ENCODE peak calls at places on chromosome 6, in nine cellular contexts. X is MM.1S, K is GM23338, D is PC-3, I is HCT116, Y is OCI-LY7, W is hepatocyte, A is neural progenitor cell, G is SK-N-SH. R is an unnamed sample. For H4K20me1, the result is how much of the 10 kb centered on the place peaks cover.

GRCh38 chr6:129490551-129491245 is 219.3 kb downstream of the ARHGAP18 start:
- DNase-seq in D (peak), I (peak), Y (peak), K (peak), W (peak), X (peak), A (no peak), G (no peak), R (peak)

GRCh38 chr6:37244430-37245310 is 12.9 kb upstream of the TBC1D22B start:
- DNase-seq in D (peak), K (no peak), W (peak), I (no peak), X (no peak), Y (no peak), A (no peak), G (no peak), R (peak)

GRCh38 chr6:108927927-108928326 is 79.7 kb downstream of the ARMC2 start:
- DNase-seq in G (no peak), Y (no peak), A (no peak), W (no peak), K (no peak), X (no peak), I (no peak), D (peak), R (peak)

GRCh38 chr6:47097092-47097945 is 55.2 kb upstream of the ADGRF1 start:
- DNase-seq in A (peak), G (peak), I (peak), W (peak), Y (peak), D (peak), K (peak), X (peak), R (peak)

GRCh38 chr6:45611502-45611901 is 233.8 kb upstream of the SUPT3H start:
- DNase-seq in D (no peak), K (no peak), I (no peak), W (no peak), G (no peak), Y (no peak), A (no peak), X (no peak), R (no peak)

GRCh38 chr6:130396722-130397121 is 30.9 kb downstream of the TMEM200A start:
- DNase-seq in G (no peak), K (no peak), A (no peak), W (no peak), D (no peak), Y (no peak), I (no peak), X (peak), R (peak)

GRCh38 chr6:5968817-5969726 is 37.7 kb downstream of the NRN1 start:
- DNase-seq in W (no peak), X (peak), G (no peak), I (peak), D (peak), A (no peak), Y (no peak), K (peak), R (peak)

GRCh38 chr6:108661430-108661829 is 100.7 kb downstream of the FOXO3 start:
- DNase-seq in K (no peak), A (no peak), I (no peak), D (peak), G (peak), X (no peak), Y (no peak), W (peak), R (peak)

GRCh38 chr6:41692080-41692675 is 43.2 kb downstream of the TFEB start:
- DNase-seq in A (no peak), I (no peak), W (no peak), G (no peak), D (no peak), K (no peak), X (no peak), Y (no peak), R (no peak)

GRCh38 chr6:9614778-9615177 is 800.1 kb downstream of the TFAP2A start:
- DNase-seq in W (no peak), K (no peak), G (no peak), A (no peak), Y (no peak), I (no peak), X (no peak), D (no peak), R (no peak)

GRCh38 chr6:155832596-155832995 is 377.0 kb upstream of the NOX3 start:
- DNase-seq in X (no peak), Y (peak), I (no peak), K (peak), D (peak), G (no peak), A (no peak), W (no peak), R (no peak)

GRCh38 chr6:117328005-117328389 is 62.6 kb downstream of the VGLL2 start:
- DNase-seq in Y (no peak), I (no peak), A (no peak), W (no peak), D (no peak), K (no peak), G (no peak), X (no peak), R (no peak)

GRCh38 chr6:165060636-165061190 is 248.7 kb downstream of the C6orf118 start:
- DNase-seq in A (no peak), W (no peak), Y (no peak), X (no peak), D (peak), G (no peak), K (no peak), I (no peak), R (peak)

GRCh38 chr6:129499871-129500219 is 210.1 kb downstream of the ARHGAP18 start:
- DNase-seq in G (no peak), W (no peak), A (no peak), X (no peak), I (no peak), Y (no peak), D (no peak), K (no peak), R (no peak)

GRCh38 chr6:21587925-21588811 is 5.4 kb upstream of the SOX4 start:
- DNase-seq in G (peak), I (peak), W (peak), Y (peak), X (peak), A (peak), D (peak), K (peak), R (peak)

GRCh38 chr6:26329763-26330511 is 35.1 kb upstream of the BTN3A2 start:
- DNase-seq in D (peak), X (no peak), I (no peak), A (peak), Y (peak), W (peak), G (no peak), K (peak), R (peak)

GRCh38 chr6:30397697-30398096 is 52.7 kb downstream of the RPP21 start:
- DNase-seq in K (peak), I (no peak), X (no peak), D (no peak), W (no peak), A (peak), Y (peak), G (no peak), R (no peak)

GRCh38 chr6:75450903-75451302 is 42.7 kb downstream of the FILIP1 start:
- DNase-seq in W (no peak), D (no peak), I (no peak), K (no peak), G (no peak), A (no peak), X (no peak), Y (no peak), R (no peak)

GRCh38 chr6:75446278-75446880 is 47.2 kb downstream of the FILIP1 start:
- DNase-seq in K (no peak), D (no peak), G (no peak), I (no peak), W (no peak), X (peak), A (no peak), Y (no peak), R (no peak)

GRCh38 chr6:75444899-75445298 is 48.7 kb downstream of the FILIP1 start:
- DNase-seq in W (no peak), K (no peak), A (no peak), Y (no peak), X (no peak), G (no peak), D (no peak), I (no peak), R (no peak)

GRCh38 chr6:75445738-75446137 is 47.9 kb downstream of the FILIP1 start:
- DNase-seq in Y (no peak), W (no peak), K (no peak), I (no peak), X (no peak), D (no peak), A (no peak), G (no peak), R (no peak)

GRCh38 chr6:75449625-75450206 is 43.9 kb downstream of the FILIP1 start:
- DNase-seq in Y (no peak), X (no peak), G (no peak), A (no peak), D (peak), I (no peak), K (no peak), W (no peak), R (peak)
- TF ChIP-seq EZH2phosphoT487 in Y (no peak), X (no peak), G (no peak), A (no peak), D (no peak), I (no peak), K (no peak), W (no peak), R (no peak)

DNA sequence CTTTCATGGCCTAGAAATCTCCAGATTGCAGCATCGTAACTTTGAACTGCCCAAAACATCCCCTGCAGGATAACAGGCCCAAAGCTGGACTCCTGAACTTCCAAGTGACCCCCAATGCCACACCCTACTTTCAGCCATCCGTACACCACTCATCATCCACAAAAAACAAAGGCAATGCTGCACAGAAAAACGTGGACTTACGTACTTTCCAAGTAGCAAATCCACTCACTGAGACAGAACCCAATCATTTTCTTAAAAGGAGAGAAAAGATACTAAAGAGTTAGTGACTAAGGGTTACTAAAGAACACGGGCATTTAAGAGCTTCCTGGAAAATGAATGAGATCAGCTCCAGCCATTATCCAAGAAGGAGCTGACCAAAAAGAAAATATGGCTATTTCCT is 211.0 kb downstream of the WDR27 start:
- DNase-seq in W (no peak), I (no peak), X (no peak), A (no peak), G (no peak), D (no peak), Y (no peak), K (no peak), R (peak)
- H4K20me1 ChIP-seq in W (under half), I (under half), X (under half), A (under half), G (under half), D (under half), Y (under half), K (under half), R (under half)

DNA sequence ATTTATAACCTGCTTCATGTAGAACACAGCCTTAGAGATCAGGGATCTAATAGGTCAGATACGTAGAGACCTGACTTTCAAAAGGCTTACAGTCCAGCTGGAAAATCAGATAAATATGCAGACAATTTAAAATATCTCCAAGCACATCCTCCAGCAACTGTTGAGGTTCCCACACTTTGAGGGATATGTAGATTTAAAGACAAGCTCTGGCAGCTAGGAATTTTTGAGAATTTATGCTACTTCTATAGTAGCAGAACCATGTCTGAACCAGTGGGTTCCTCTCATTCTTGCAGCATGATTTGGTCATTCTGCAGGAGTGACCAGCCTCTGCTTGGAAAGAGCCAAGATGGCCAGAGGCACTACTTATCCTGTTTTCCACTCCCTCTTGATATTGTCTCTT is 60.5 kb downstream of the CYB5R4 start:
- DNase-seq in D (no peak), X (no peak), A (no peak), Y (no peak), G (no peak), W (no peak), K (no peak), I (no peak), R (peak)
- TF ChIP-seq EZH2phosphoT487 in D (no peak), X (no peak), A (no peak), Y (no peak), G (no peak), W (no peak), K (no peak), I (no peak), R (no peak)

DNA sequence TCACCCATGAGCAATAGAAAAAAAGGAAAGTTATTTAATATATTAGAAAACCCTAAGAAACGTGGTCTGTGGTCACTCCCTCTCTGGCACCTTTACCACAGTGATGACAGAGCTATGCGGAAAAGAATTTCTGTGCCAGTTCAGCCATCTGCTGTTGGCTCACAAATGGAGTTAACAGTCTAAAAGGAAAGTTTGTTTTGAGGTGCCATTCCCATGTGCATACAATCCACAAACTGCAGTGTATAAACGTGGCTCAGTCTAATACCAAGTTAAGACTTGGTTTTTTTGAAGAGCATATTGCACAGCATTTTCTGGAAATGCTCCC is 383.7 kb downstream of the PRKN start:
- DNase-seq in W (no peak), G (no peak), I (no peak), X (no peak), Y (no peak), K (no peak), D (no peak), A (no peak), R (peak)
- H4K20me1 ChIP-seq in W (under half), G (under half), I (under half), X (under half), Y (under half), K (under half), D (under half), A (under half), R (under half)

DNA sequence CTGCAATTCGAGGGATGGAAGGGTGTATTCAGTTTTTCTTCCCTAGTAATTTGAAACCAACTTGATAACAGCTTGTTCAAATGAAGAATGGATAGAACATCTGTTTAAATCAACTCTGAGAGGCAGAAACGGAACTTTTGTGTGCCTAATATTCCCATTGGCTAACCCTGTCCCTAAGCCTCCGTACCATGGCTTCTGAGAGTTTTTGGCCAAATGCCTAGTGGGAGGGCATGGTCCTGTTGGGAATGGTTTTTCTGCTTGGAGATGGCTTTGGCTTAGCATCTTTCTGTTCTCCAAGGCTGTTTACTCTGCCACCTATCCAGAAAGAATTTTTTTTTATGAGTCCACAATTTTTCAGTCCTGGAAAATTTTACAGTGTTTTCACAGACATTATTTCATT is 126.7 kb upstream of the MLIP start:
- DNase-seq in W (no peak), G (no peak), K (no peak), A (no peak), X (no peak), D (peak), Y (no peak), I (no peak), R (no peak)
- TF ChIP-seq EZH2phosphoT487 in W (no peak), G (no peak), K (no peak), A (no peak), X (no peak), D (no peak), Y (no peak), I (no peak), R (no peak)

GRCh38 chr6:24238700-24239099 is 112.7 kb downstream of the NRSN1 start:
- DNase-seq in K (no peak), X (no peak), D (no peak), Y (no peak), G (no peak), A (no peak), W (no peak), I (no peak), R (no peak)

GRCh38 chr6:24242924-24243323 is 114.9 kb downstream of the DCDC2 start:
- DNase-seq in Y (no peak), K (no peak), A (no peak), D (no peak), I (no peak), G (peak), X (no peak), W (no peak), R (no peak)

GRCh38 chr6:24240380-24240779 is 114.4 kb downstream of the NRSN1 start:
- DNase-seq in X (no peak), D (no peak), A (no peak), G (no peak), W (no peak), Y (no peak), I (no peak), K (no peak), R (no peak)

GRCh38 chr6:24245275-24245674 is 112.6 kb downstream of the DCDC2 start:
- DNase-seq in D (no peak), A (no peak), X (no peak), I (no peak), G (no peak), Y (no peak), K (no peak), W (no peak), R (no peak)

DNA sequence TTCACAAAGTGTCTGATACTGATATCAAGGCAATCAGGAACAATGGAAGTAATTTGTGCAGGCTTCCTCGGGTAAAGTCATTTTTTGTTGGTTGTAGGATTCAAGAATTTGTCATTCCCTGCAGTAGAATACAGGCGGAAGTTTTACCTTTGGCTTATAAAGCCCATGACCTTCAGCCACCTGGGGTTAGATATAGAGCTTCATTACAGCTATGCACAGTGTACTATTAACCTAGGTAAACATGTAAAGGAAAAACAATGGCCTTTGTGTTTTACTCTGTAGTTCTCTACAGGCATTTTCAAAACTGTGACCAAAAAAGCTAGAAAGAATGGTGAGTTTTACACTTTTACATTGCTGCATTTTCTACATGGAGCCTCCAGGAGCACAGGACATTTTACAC is 114.9 kb downstream of the NRSN1 start:
- DNase-seq in K (no peak), D (no peak), W (no peak), X (no peak), I (no peak), Y (no peak), A (no peak), G (no peak), R (no peak)
- H4K20me1 ChIP-seq in K (under half), D (under half), W (under half), X (under half), I (under half), Y (under half), A (under half), G (under half), R (under half)